ENCODE peak calls at places on chromosomes 6 and 20, in five cellular contexts. F, M, Y, E and P are unnamed samples.
A peak's percentile ranks its signal among the peaks of the same experiment; 100 is the strongest.

GRCh38 chr6:169893624-169894023 is 142.2 kb downstream of the ERMARD start:
- DNase-seq in F (no peak), M (no peak), Y (no peak), E (no peak), P (no peak)

GRCh38 chr6:157620905-157621304 is 202.1 kb upstream of the SNX9 start:
- DNase-seq in F (no peak), M (no peak), Y (peak; percentile 83), E (no peak), P (no peak)

GRCh38 chr20:9160760-9161159 is 91.9 kb downstream of the PLCB4 start:
- DNase-seq in F (no peak), M (no peak), Y (no peak), E (no peak), P (no peak)

GRCh38 chr20:2340823-2341222 is 39.9 kb upstream of the TGM6 start:
- DNase-seq in F (no peak), M (no peak), Y (no peak), E (no peak), P (no peak)

GRCh38 chr6:158642097-158642601 is 2.4 kb downstream of the DYNLT1 start:
- DNase-seq in F (no peak), M (peak; percentile 40), Y (peak; percentile 79), E (no peak), P (no peak)

GRCh38 chr6:66628917-66629316 is 921.9 kb upstream of the EYS start:
- DNase-seq in F (no peak), M (no peak), Y (no peak), E (no peak), P (no peak)

GRCh38 chr6:25248100-25248499 is 31.1 kb upstream of the CARMIL1 start:
- DNase-seq in F (no peak), M (no peak), Y (no peak), E (no peak), P (no peak)

GRCh38 chr20:40741507-40742106 is 52.6 kb upstream of the MAFB start:
- DNase-seq in F (peak; percentile 14), M (peak; percentile 70), Y (peak; percentile 50), E (no peak), P (peak; percentile 27)

GRCh38 chr6:3389390-3390167 is 67.3 kb downstream of the SLC22A23 start:
- DNase-seq in F (no peak), M (no peak), Y (no peak), E (no peak), P (peak; percentile 46)

GRCh38 chr6:43901330-43902230 is 131.6 kb downstream of the VEGFA start:
- DNase-seq in F (no peak), M (no peak), Y (no peak), E (no peak), P (no peak)

GRCh38 chr20:49450281-49450707 is 32.2 kb downstream of the KCNB1 start:
- DNase-seq in F (peak; percentile 76), M (no peak), Y (no peak), E (no peak), P (no peak)

GRCh38 chr6:50899306-50899840 is 80.7 kb downstream of the TFAP2B start:
- DNase-seq in F (no peak), M (no peak), Y (no peak), E (no peak), P (no peak)

GRCh38 chr6:34189806-34190503 is 44.1 kb upstream of the GRM4 start:
- DNase-seq in F (no peak), M (no peak), Y (no peak), E (no peak), P (peak; percentile 28)

GRCh38 chr20:6746901-6747609 is 20.4 kb upstream of the BMP2 start:
- DNase-seq in F (peak; percentile 76), M (no peak), Y (no peak), E (no peak), P (no peak)

GRCh38 chr6:154931741-154932424 is 63.2 kb upstream of the TIAM2 start:
- DNase-seq in F (no peak), M (no peak), Y (no peak), E (no peak), P (no peak)

GRCh38 chr6:130322673-130323268 is 43.0 kb upstream of the TMEM200A start:
- DNase-seq in F (peak; percentile 51), M (peak; percentile 69), Y (peak; percentile 61), E (peak; percentile 52), P (no peak)

GRCh38 chr6:27281105-27281539 is 31.0 kb downstream of the POM121L2 start:
- DNase-seq in F (no peak), M (no peak), Y (no peak), E (no peak), P (no peak)

GRCh38 chr20:62143976-62144825 is 632 bp downstream of the SS18L1 start:
- DNase-seq in F (peak; percentile 51), M (peak; percentile 67), Y (peak; percentile 51), E (peak; percentile 53), P (peak; percentile 66)

GRCh38 chr6:75224303-75224926 is 18.6 kb upstream of the COL12A1 start:
- DNase-seq in F (no peak), M (no peak), Y (no peak), E (no peak), P (no peak)

GRCh38 chr20:17882065-17882833 is 86.3 kb downstream of the SNX5 start:
- DNase-seq in F (no peak), M (no peak), Y (no peak), E (no peak), P (no peak)

GRCh38 chr6:17431581-17431980 is 38.2 kb downstream of the CAP2 start:
- DNase-seq in F (no peak), M (no peak), Y (no peak), E (no peak), P (no peak)